ENCODE peak calls at places on chromosomes 5 and 9, in eight cellular contexts. One of them, this sample, is unnamed.

GRCh38 chr9:114779352-114779845 is 26.4 kb downstream of the TNFSF15 start:
- DNase-seq in Daoy: peak
- DNase-seq in AG10803: no peak
- DNase-seq in transverse colon: peak
- DNase-seq in erythroblast: no peak
- DNase-seq in stimulated activated CD8-positive, alpha-beta memory T cell treated with anti-CD3 and anti-CD28 coated beads, Interleukin-4, amount 100 ng/mL, for 24 hours: no peak
- DNase-seq in left cardiac atrium: peak
- DNase-seq in lower lobe of right lung: peak
- DNase-seq in this sample: peak

GRCh38 chr5:378301-378891 is 56.9 kb downstream of the AHRR start:
- DNase-seq in lower lobe of right lung: no peak
- DNase-seq in transverse colon: peak
- DNase-seq in left cardiac atrium: no peak
- DNase-seq in Daoy: peak
- DNase-seq in erythroblast: no peak
- DNase-seq in AG10803: no peak
- DNase-seq in stimulated activated CD8-positive, alpha-beta memory T cell treated with anti-CD3 and anti-CD28 coated beads, Interleukin-4, amount 100 ng/mL, for 24 hours: no peak
- DNase-seq in this sample: no peak

GRCh38 chr5:35954175-35954574 is 15.8 kb upstream of the CAPSL start:
- DNase-seq in Daoy: no peak
- DNase-seq in lower lobe of right lung: no peak
- DNase-seq in AG10803: no peak
- DNase-seq in left cardiac atrium: no peak
- DNase-seq in erythroblast: no peak
- DNase-seq in transverse colon: no peak
- DNase-seq in stimulated activated CD8-positive, alpha-beta memory T cell treated with anti-CD3 and anti-CD28 coated beads, Interleukin-4, amount 100 ng/mL, for 24 hours: no peak
- DNase-seq in this sample: no peak

GRCh38 chr9:12705738-12706391 is 12.7 kb downstream of the TYRP1 start:
- DNase-seq in Daoy: no peak
- DNase-seq in transverse colon: no peak
- DNase-seq in erythroblast: no peak
- DNase-seq in stimulated activated CD8-positive, alpha-beta memory T cell treated with anti-CD3 and anti-CD28 coated beads, Interleukin-4, amount 100 ng/mL, for 24 hours: no peak
- DNase-seq in AG10803: no peak
- DNase-seq in lower lobe of right lung: no peak
- DNase-seq in left cardiac atrium: no peak
- DNase-seq in this sample: no peak

GRCh38 chr5:73525606-73526005 is 27.4 kb downstream of the BTF3 start:
- DNase-seq in erythroblast: no peak
- DNase-seq in Daoy: no peak
- DNase-seq in left cardiac atrium: no peak
- DNase-seq in AG10803: no peak
- DNase-seq in transverse colon: no peak
- DNase-seq in stimulated activated CD8-positive, alpha-beta memory T cell treated with anti-CD3 and anti-CD28 coated beads, Interleukin-4, amount 100 ng/mL, for 24 hours: no peak
- DNase-seq in lower lobe of right lung: no peak
- DNase-seq in this sample: no peak

GRCh38 chr5:1386274-1386717 is 41.4 kb upstream of the CLPTM1L start:
- DNase-seq in lower lobe of right lung: peak
- DNase-seq in left cardiac atrium: peak
- DNase-seq in transverse colon: peak
- DNase-seq in Daoy: peak
- DNase-seq in erythroblast: peak
- DNase-seq in stimulated activated CD8-positive, alpha-beta memory T cell treated with anti-CD3 and anti-CD28 coated beads, Interleukin-4, amount 100 ng/mL, for 24 hours: peak
- DNase-seq in AG10803: peak
- DNase-seq in this sample: peak

GRCh38 chr9:101477214-101477613 is 41.6 kb upstream of the ALDOB start:
- DNase-seq in stimulated activated CD8-positive, alpha-beta memory T cell treated with anti-CD3 and anti-CD28 coated beads, Interleukin-4, amount 100 ng/mL, for 24 hours: no peak
- DNase-seq in AG10803: no peak
- DNase-seq in Daoy: no peak
- DNase-seq in left cardiac atrium: no peak
- DNase-seq in transverse colon: no peak
- DNase-seq in lower lobe of right lung: no peak
- DNase-seq in erythroblast: no peak
- DNase-seq in this sample: peak

GRCh38 chr5:170848033-170848432 is 13.8 kb upstream of the RANBP17 start:
- DNase-seq in stimulated activated CD8-positive, alpha-beta memory T cell treated with anti-CD3 and anti-CD28 coated beads, Interleukin-4, amount 100 ng/mL, for 24 hours: no peak
- DNase-seq in lower lobe of right lung: no peak
- DNase-seq in erythroblast: no peak
- DNase-seq in AG10803: peak
- DNase-seq in left cardiac atrium: no peak
- DNase-seq in Daoy: no peak
- DNase-seq in transverse colon: no peak
- DNase-seq in this sample: peak

GRCh38 chr5:16916262-16916878 is 19.7 kb downstream of the MYO10 start:
- DNase-seq in transverse colon: no peak
- DNase-seq in Daoy: peak
- DNase-seq in left cardiac atrium: no peak
- DNase-seq in stimulated activated CD8-positive, alpha-beta memory T cell treated with anti-CD3 and anti-CD28 coated beads, Interleukin-4, amount 100 ng/mL, for 24 hours: no peak
- DNase-seq in AG10803: peak
- DNase-seq in lower lobe of right lung: no peak
- DNase-seq in erythroblast: no peak
- DNase-seq in this sample: peak

GRCh38 chr9:68919666-68920065 is 94.2 kb downstream of the PRKACG start:
- DNase-seq in stimulated activated CD8-positive, alpha-beta memory T cell treated with anti-CD3 and anti-CD28 coated beads, Interleukin-4, amount 100 ng/mL, for 24 hours: no peak
- DNase-seq in transverse colon: no peak
- DNase-seq in AG10803: no peak
- DNase-seq in erythroblast: no peak
- DNase-seq in Daoy: no peak
- DNase-seq in left cardiac atrium: no peak
- DNase-seq in lower lobe of right lung: no peak
- DNase-seq in this sample: no peak

GRCh38 chr9:127589955-127590370 is 22.1 kb upstream of the STXBP1 start:
- DNase-seq in AG10803: peak
- DNase-seq in lower lobe of right lung: no peak
- DNase-seq in left cardiac atrium: peak
- DNase-seq in erythroblast: peak
- DNase-seq in stimulated activated CD8-positive, alpha-beta memory T cell treated with anti-CD3 and anti-CD28 coated beads, Interleukin-4, amount 100 ng/mL, for 24 hours: no peak
- DNase-seq in transverse colon: peak
- DNase-seq in Daoy: peak
- DNase-seq in this sample: peak

GRCh38 chr9:108874058-108874788 is 12.2 kb downstream of the ACTL7A start:
- DNase-seq in transverse colon: no peak
- DNase-seq in erythroblast: no peak
- DNase-seq in stimulated activated CD8-positive, alpha-beta memory T cell treated with anti-CD3 and anti-CD28 coated beads, Interleukin-4, amount 100 ng/mL, for 24 hours: no peak
- DNase-seq in lower lobe of right lung: no peak
- DNase-seq in Daoy: no peak
- DNase-seq in left cardiac atrium: no peak
- DNase-seq in AG10803: no peak
- DNase-seq in this sample: no peak

GRCh38 chr9:32551491-32552049 is 557 bp upstream of the SMIM27 start:
- DNase-seq in Daoy: peak
- DNase-seq in AG10803: peak
- DNase-seq in transverse colon: peak
- DNase-seq in left cardiac atrium: peak
- DNase-seq in stimulated activated CD8-positive, alpha-beta memory T cell treated with anti-CD3 and anti-CD28 coated beads, Interleukin-4, amount 100 ng/mL, for 24 hours: peak
- DNase-seq in lower lobe of right lung: no peak
- DNase-seq in erythroblast: peak
- DNase-seq in this sample: peak

GRCh38 chr9:98135938-98136337 is 16.9 kb upstream of the TRIM14 start:
- DNase-seq in Daoy: no peak
- DNase-seq in stimulated activated CD8-positive, alpha-beta memory T cell treated with anti-CD3 and anti-CD28 coated beads, Interleukin-4, amount 100 ng/mL, for 24 hours: no peak
- DNase-seq in lower lobe of right lung: no peak
- DNase-seq in left cardiac atrium: no peak
- DNase-seq in erythroblast: no peak
- DNase-seq in AG10803: no peak
- DNase-seq in transverse colon: no peak
- DNase-seq in this sample: no peak

GRCh38 chr5:82641362-82641988 is 363.3 kb upstream of the RPS23 start:
- DNase-seq in erythroblast: peak
- DNase-seq in left cardiac atrium: peak
- DNase-seq in stimulated activated CD8-positive, alpha-beta memory T cell treated with anti-CD3 and anti-CD28 coated beads, Interleukin-4, amount 100 ng/mL, for 24 hours: no peak
- DNase-seq in lower lobe of right lung: no peak
- DNase-seq in Daoy: peak
- DNase-seq in AG10803: peak
- DNase-seq in transverse colon: peak
- DNase-seq in this sample: peak

GRCh38 chr9:73738741-73739530 is 587.3 kb downstream of the ANXA1 start:
- DNase-seq in lower lobe of right lung: no peak
- DNase-seq in left cardiac atrium: no peak
- DNase-seq in transverse colon: no peak
- DNase-seq in AG10803: no peak
- DNase-seq in erythroblast: no peak
- DNase-seq in Daoy: no peak
- DNase-seq in stimulated activated CD8-positive, alpha-beta memory T cell treated with anti-CD3 and anti-CD28 coated beads, Interleukin-4, amount 100 ng/mL, for 24 hours: no peak
- DNase-seq in this sample: peak

GRCh38 chr5:156356238-156356637 is 29.3 kb downstream of the SGCD start:
- DNase-seq in lower lobe of right lung: no peak
- DNase-seq in AG10803: peak
- DNase-seq in transverse colon: no peak
- DNase-seq in stimulated activated CD8-positive, alpha-beta memory T cell treated with anti-CD3 and anti-CD28 coated beads, Interleukin-4, amount 100 ng/mL, for 24 hours: no peak
- DNase-seq in erythroblast: no peak
- DNase-seq in Daoy: no peak
- DNase-seq in left cardiac atrium: no peak
- DNase-seq in this sample: peak

GRCh38 chr9:121876658-121877271 is 216.3 kb downstream of the TTLL11 start:
- DNase-seq in left cardiac atrium: no peak
- DNase-seq in stimulated activated CD8-positive, alpha-beta memory T cell treated with anti-CD3 and anti-CD28 coated beads, Interleukin-4, amount 100 ng/mL, for 24 hours: no peak
- DNase-seq in Daoy: peak
- DNase-seq in lower lobe of right lung: no peak
- DNase-seq in erythroblast: no peak
- DNase-seq in transverse colon: no peak
- DNase-seq in AG10803: peak
- DNase-seq in this sample: peak

GRCh38 chr5:31999470-31999869 is 174.6 kb downstream of the GOLPH3 start:
- DNase-seq in left cardiac atrium: no peak
- DNase-seq in lower lobe of right lung: no peak
- DNase-seq in AG10803: no peak
- DNase-seq in Daoy: no peak
- DNase-seq in stimulated activated CD8-positive, alpha-beta memory T cell treated with anti-CD3 and anti-CD28 coated beads, Interleukin-4, amount 100 ng/mL, for 24 hours: no peak
- DNase-seq in erythroblast: no peak
- DNase-seq in transverse colon: no peak
- DNase-seq in this sample: no peak

GRCh38 chr5:171709930-171710329 is 75.7 kb upstream of the SMIM23 start:
- DNase-seq in left cardiac atrium: peak
- DNase-seq in Daoy: no peak
- DNase-seq in stimulated activated CD8-positive, alpha-beta memory T cell treated with anti-CD3 and anti-CD28 coated beads, Interleukin-4, amount 100 ng/mL, for 24 hours: no peak
- DNase-seq in transverse colon: no peak
- DNase-seq in lower lobe of right lung: no peak
- DNase-seq in AG10803: no peak
- DNase-seq in erythroblast: no peak
- DNase-seq in this sample: no peak

GRCh38 chr5:66080664-66081063 is 63.4 kb upstream of the SREK1 start:
- DNase-seq in AG10803: peak
- DNase-seq in stimulated activated CD8-positive, alpha-beta memory T cell treated with anti-CD3 and anti-CD28 coated beads, Interleukin-4, amount 100 ng/mL, for 24 hours: no peak
- DNase-seq in Daoy: no peak
- DNase-seq in transverse colon: no peak
- DNase-seq in erythroblast: no peak
- DNase-seq in left cardiac atrium: no peak
- DNase-seq in lower lobe of right lung: no peak
- DNase-seq in this sample: peak

GRCh38 chr9:129673602-129674001 is 8.2 kb downstream of the PRRX2 start:
- DNase-seq in transverse colon: no peak
- DNase-seq in stimulated activated CD8-positive, alpha-beta memory T cell treated with anti-CD3 and anti-CD28 coated beads, Interleukin-4, amount 100 ng/mL, for 24 hours: no peak
- DNase-seq in AG10803: no peak
- DNase-seq in Daoy: no peak
- DNase-seq in erythroblast: no peak
- DNase-seq in lower lobe of right lung: no peak
- DNase-seq in left cardiac atrium: no peak
- DNase-seq in this sample: no peak

GRCh38 chr9:15469406-15469805 is 41.4 kb downstream of the PSIP1 start:
- DNase-seq in transverse colon: no peak
- DNase-seq in left cardiac atrium: no peak
- DNase-seq in AG10803: no peak
- DNase-seq in stimulated activated CD8-positive, alpha-beta memory T cell treated with anti-CD3 and anti-CD28 coated beads, Interleukin-4, amount 100 ng/mL, for 24 hours: no peak
- DNase-seq in lower lobe of right lung: no peak
- DNase-seq in erythroblast: no peak
- DNase-seq in Daoy: no peak
- DNase-seq in this sample: no peak

GRCh38 chr5:73674669-73675004 is 48.6 kb downstream of the ARHGEF28 start:
- DNase-seq in left cardiac atrium: no peak
- DNase-seq in AG10803: no peak
- DNase-seq in Daoy: no peak
- DNase-seq in transverse colon: no peak
- DNase-seq in erythroblast: no peak
- DNase-seq in stimulated activated CD8-positive, alpha-beta memory T cell treated with anti-CD3 and anti-CD28 coated beads, Interleukin-4, amount 100 ng/mL, for 24 hours: no peak
- DNase-seq in lower lobe of right lung: no peak
- DNase-seq in this sample: peak

GRCh38 chr9:96853711-96854072 is 622 bp downstream of the ZNF782 start:
- DNase-seq in Daoy: no peak
- DNase-seq in erythroblast: peak
- DNase-seq in lower lobe of right lung: no peak
- DNase-seq in stimulated activated CD8-positive, alpha-beta memory T cell treated with anti-CD3 and anti-CD28 coated beads, Interleukin-4, amount 100 ng/mL, for 24 hours: no peak
- DNase-seq in AG10803: no peak
- DNase-seq in left cardiac atrium: no peak
- DNase-seq in transverse colon: no peak
- DNase-seq in this sample: no peak

GRCh38 chr9:93299418-93300174 is 115.7 kb downstream of the WNK2 start:
- DNase-seq in stimulated activated CD8-positive, alpha-beta memory T cell treated with anti-CD3 and anti-CD28 coated beads, Interleukin-4, amount 100 ng/mL, for 24 hours: no peak
- DNase-seq in lower lobe of right lung: no peak
- DNase-seq in transverse colon: no peak
- DNase-seq in left cardiac atrium: no peak
- DNase-seq in erythroblast: no peak
- DNase-seq in AG10803: no peak
- DNase-seq in Daoy: no peak
- DNase-seq in this sample: no peak

GRCh38 chr9:134483361-134484184 is 157.3 kb downstream of the RXRA start:
- DNase-seq in AG10803: no peak
- DNase-seq in Daoy: no peak
- DNase-seq in stimulated activated CD8-positive, alpha-beta memory T cell treated with anti-CD3 and anti-CD28 coated beads, Interleukin-4, amount 100 ng/mL, for 24 hours: no peak
- DNase-seq in left cardiac atrium: peak
- DNase-seq in transverse colon: no peak
- DNase-seq in lower lobe of right lung: peak
- DNase-seq in erythroblast: no peak
- DNase-seq in this sample: no peak

GRCh38 chr9:128805661-128806060 is 12.6 kb upstream of the ENDOG start:
- DNase-seq in erythroblast: no peak
- DNase-seq in left cardiac atrium: no peak
- DNase-seq in lower lobe of right lung: no peak
- DNase-seq in Daoy: no peak
- DNase-seq in transverse colon: no peak
- DNase-seq in AG10803: no peak
- DNase-seq in stimulated activated CD8-positive, alpha-beta memory T cell treated with anti-CD3 and anti-CD28 coated beads, Interleukin-4, amount 100 ng/mL, for 24 hours: no peak
- DNase-seq in this sample: no peak